ENCODE peak calls at places on chromosome 22, in ten cellular contexts. One of them, this sample, is unnamed.

GRCh38 chr22:41237707-41238569 is 2.8 kb downstream of the CHADL start:
- DNase-seq in T47D: no peak
- DNase-seq in progenitor cell of endocrine pancreas: peak
- DNase-seq in esophagus squamous epithelium: no peak
- DNase-seq in GOT3: no peak
- DNase-seq in SK-N-DZ: peak
- DNase-seq in activated CD8-positive, alpha-beta memory T cell treated with anti-CD3 and anti-CD28 coated beads, Interleukin-2, amount 50 U/mL, for 48 hours: peak
- DNase-seq in EL: peak
- DNase-seq in effector CD4-positive, alpha-beta T cell: peak
- DNase-seq in sigmoid colon: peak
- DNase-seq in this sample: no peak

GRCh38 chr22:35959121-35959800 is 69.4 kb downstream of the RBFOX2 start:
- DNase-seq in T47D: no peak
- DNase-seq in GOT3: no peak
- DNase-seq in esophagus squamous epithelium: no peak
- DNase-seq in activated CD8-positive, alpha-beta memory T cell treated with anti-CD3 and anti-CD28 coated beads, Interleukin-2, amount 50 U/mL, for 48 hours: no peak
- DNase-seq in EL: no peak
- DNase-seq in effector CD4-positive, alpha-beta T cell: no peak
- DNase-seq in progenitor cell of endocrine pancreas: no peak
- DNase-seq in sigmoid colon: no peak
- DNase-seq in SK-N-DZ: no peak
- DNase-seq in this sample: no peak

GRCh38 chr22:26842103-26842502 is 184.7 kb downstream of the MIAT start:
- DNase-seq in GOT3: no peak
- DNase-seq in sigmoid colon: no peak
- DNase-seq in progenitor cell of endocrine pancreas: no peak
- DNase-seq in activated CD8-positive, alpha-beta memory T cell treated with anti-CD3 and anti-CD28 coated beads, Interleukin-2, amount 50 U/mL, for 48 hours: no peak
- DNase-seq in T47D: no peak
- DNase-seq in EL: no peak
- DNase-seq in esophagus squamous epithelium: no peak
- DNase-seq in effector CD4-positive, alpha-beta T cell: no peak
- DNase-seq in SK-N-DZ: no peak
- DNase-seq in this sample: no peak

GRCh38 chr22:37744589-37744988 is 47.7 kb downstream of the TRIOBP start:
- DNase-seq in EL: no peak
- DNase-seq in progenitor cell of endocrine pancreas: no peak
- DNase-seq in esophagus squamous epithelium: no peak
- DNase-seq in T47D: no peak
- DNase-seq in activated CD8-positive, alpha-beta memory T cell treated with anti-CD3 and anti-CD28 coated beads, Interleukin-2, amount 50 U/mL, for 48 hours: no peak
- DNase-seq in GOT3: no peak
- DNase-seq in SK-N-DZ: no peak
- DNase-seq in effector CD4-positive, alpha-beta T cell: no peak
- DNase-seq in sigmoid colon: no peak
- DNase-seq in this sample: no peak

GRCh38 chr22:33070600-33070999 is 12.4 kb upstream of the SYN3 start:
- DNase-seq in T47D: no peak
- DNase-seq in effector CD4-positive, alpha-beta T cell: no peak
- DNase-seq in activated CD8-positive, alpha-beta memory T cell treated with anti-CD3 and anti-CD28 coated beads, Interleukin-2, amount 50 U/mL, for 48 hours: no peak
- DNase-seq in sigmoid colon: no peak
- DNase-seq in esophagus squamous epithelium: no peak
- DNase-seq in GOT3: no peak
- DNase-seq in progenitor cell of endocrine pancreas: no peak
- DNase-seq in EL: no peak
- DNase-seq in SK-N-DZ: no peak
- DNase-seq in this sample: no peak

GRCh38 chr22:47437110-47437509 is 674.7 kb downstream of the TBC1D22A start:
- DNase-seq in GOT3: no peak
- DNase-seq in effector CD4-positive, alpha-beta T cell: no peak
- DNase-seq in progenitor cell of endocrine pancreas: no peak
- DNase-seq in T47D: no peak
- DNase-seq in esophagus squamous epithelium: no peak
- DNase-seq in EL: no peak
- DNase-seq in activated CD8-positive, alpha-beta memory T cell treated with anti-CD3 and anti-CD28 coated beads, Interleukin-2, amount 50 U/mL, for 48 hours: no peak
- DNase-seq in SK-N-DZ: no peak
- DNase-seq in sigmoid colon: no peak
- DNase-seq in this sample: no peak

GRCh38 chr22:49838771-49839717 is 11.4 kb upstream of the BRD1 start:
- DNase-seq in esophagus squamous epithelium: no peak
- DNase-seq in activated CD8-positive, alpha-beta memory T cell treated with anti-CD3 and anti-CD28 coated beads, Interleukin-2, amount 50 U/mL, for 48 hours: peak
- DNase-seq in effector CD4-positive, alpha-beta T cell: peak
- DNase-seq in EL: no peak
- DNase-seq in GOT3: no peak
- DNase-seq in progenitor cell of endocrine pancreas: no peak
- DNase-seq in sigmoid colon: no peak
- DNase-seq in T47D: no peak
- DNase-seq in SK-N-DZ: peak
- DNase-seq in this sample: no peak

GRCh38 chr22:29762263-29762662 is 4.5 kb downstream of the ZMAT5 start:
- DNase-seq in progenitor cell of endocrine pancreas: no peak
- DNase-seq in esophagus squamous epithelium: no peak
- DNase-seq in sigmoid colon: no peak
- DNase-seq in EL: no peak
- DNase-seq in GOT3: no peak
- DNase-seq in activated CD8-positive, alpha-beta memory T cell treated with anti-CD3 and anti-CD28 coated beads, Interleukin-2, amount 50 U/mL, for 48 hours: no peak
- DNase-seq in SK-N-DZ: no peak
- DNase-seq in effector CD4-positive, alpha-beta T cell: no peak
- DNase-seq in T47D: no peak
- DNase-seq in this sample: no peak

GRCh38 chr22:31081963-31082605 is 966 bp downstream of the SMTN start:
- DNase-seq in GOT3: no peak
- DNase-seq in effector CD4-positive, alpha-beta T cell: no peak
- DNase-seq in sigmoid colon: no peak
- DNase-seq in T47D: no peak
- DNase-seq in esophagus squamous epithelium: no peak
- DNase-seq in activated CD8-positive, alpha-beta memory T cell treated with anti-CD3 and anti-CD28 coated beads, Interleukin-2, amount 50 U/mL, for 48 hours: no peak
- DNase-seq in EL: peak
- DNase-seq in progenitor cell of endocrine pancreas: no peak
- DNase-seq in SK-N-DZ: no peak
- DNase-seq in this sample: no peak

GRCh38 chr22:30396871-30397655 is at the start of gene SEC14L2:
- DNase-seq in effector CD4-positive, alpha-beta T cell: peak
- DNase-seq in EL: peak
- DNase-seq in T47D: peak
- DNase-seq in sigmoid colon: peak
- DNase-seq in esophagus squamous epithelium: no peak
- DNase-seq in activated CD8-positive, alpha-beta memory T cell treated with anti-CD3 and anti-CD28 coated beads, Interleukin-2, amount 50 U/mL, for 48 hours: peak
- DNase-seq in GOT3: no peak
- DNase-seq in SK-N-DZ: peak
- DNase-seq in progenitor cell of endocrine pancreas: peak
- DNase-seq in this sample: no peak

GRCh38 chr22:19844423-19845368 is 10.0 kb downstream of the GNB1L start:
- DNase-seq in SK-N-DZ: no peak
- DNase-seq in EL: peak
- DNase-seq in T47D: peak
- DNase-seq in progenitor cell of endocrine pancreas: no peak
- DNase-seq in activated CD8-positive, alpha-beta memory T cell treated with anti-CD3 and anti-CD28 coated beads, Interleukin-2, amount 50 U/mL, for 48 hours: peak
- DNase-seq in effector CD4-positive, alpha-beta T cell: no peak
- DNase-seq in GOT3: no peak
- DNase-seq in esophagus squamous epithelium: no peak
- DNase-seq in sigmoid colon: peak
- DNase-seq in this sample: no peak

GRCh38 chr22:42770448-42770726 is 49.7 kb upstream of the A4GALT start:
- DNase-seq in activated CD8-positive, alpha-beta memory T cell treated with anti-CD3 and anti-CD28 coated beads, Interleukin-2, amount 50 U/mL, for 48 hours: no peak
- DNase-seq in progenitor cell of endocrine pancreas: no peak
- DNase-seq in EL: no peak
- DNase-seq in effector CD4-positive, alpha-beta T cell: no peak
- DNase-seq in GOT3: no peak
- DNase-seq in sigmoid colon: no peak
- DNase-seq in T47D: no peak
- DNase-seq in esophagus squamous epithelium: no peak
- DNase-seq in SK-N-DZ: no peak
- DNase-seq in this sample: no peak

GRCh38 chr22:44755956-44756361 is 3.6 kb downstream of the ARHGAP8 start:
- DNase-seq in EL: no peak
- DNase-seq in T47D: peak
- DNase-seq in esophagus squamous epithelium: no peak
- DNase-seq in sigmoid colon: no peak
- DNase-seq in activated CD8-positive, alpha-beta memory T cell treated with anti-CD3 and anti-CD28 coated beads, Interleukin-2, amount 50 U/mL, for 48 hours: no peak
- DNase-seq in effector CD4-positive, alpha-beta T cell: no peak
- DNase-seq in GOT3: no peak
- DNase-seq in progenitor cell of endocrine pancreas: peak
- DNase-seq in SK-N-DZ: no peak
- DNase-seq in this sample: no peak

GRCh38 chr22:43476341-43476740 is 64.5 kb downstream of the MPPED1 start:
- DNase-seq in GOT3: no peak
- DNase-seq in sigmoid colon: no peak
- DNase-seq in progenitor cell of endocrine pancreas: no peak
- DNase-seq in EL: no peak
- DNase-seq in T47D: no peak
- DNase-seq in effector CD4-positive, alpha-beta T cell: no peak
- DNase-seq in activated CD8-positive, alpha-beta memory T cell treated with anti-CD3 and anti-CD28 coated beads, Interleukin-2, amount 50 U/mL, for 48 hours: no peak
- DNase-seq in SK-N-DZ: no peak
- DNase-seq in esophagus squamous epithelium: no peak
- DNase-seq in this sample: no peak

GRCh38 chr22:23037429-23038333 is 32.6 kb upstream of the GNAZ start:
- DNase-seq in activated CD8-positive, alpha-beta memory T cell treated with anti-CD3 and anti-CD28 coated beads, Interleukin-2, amount 50 U/mL, for 48 hours: no peak
- DNase-seq in SK-N-DZ: no peak
- DNase-seq in progenitor cell of endocrine pancreas: no peak
- DNase-seq in GOT3: no peak
- DNase-seq in effector CD4-positive, alpha-beta T cell: no peak
- DNase-seq in EL: no peak
- DNase-seq in sigmoid colon: no peak
- DNase-seq in T47D: no peak
- DNase-seq in esophagus squamous epithelium: no peak
- DNase-seq in this sample: no peak

GRCh38 chr22:27798526-27799333 is 2.8 kb downstream of the MN1 start:
- DNase-seq in sigmoid colon: no peak
- DNase-seq in SK-N-DZ: no peak
- DNase-seq in esophagus squamous epithelium: no peak
- DNase-seq in progenitor cell of endocrine pancreas: no peak
- DNase-seq in EL: no peak
- DNase-seq in T47D: no peak
- DNase-seq in activated CD8-positive, alpha-beta memory T cell treated with anti-CD3 and anti-CD28 coated beads, Interleukin-2, amount 50 U/mL, for 48 hours: no peak
- DNase-seq in effector CD4-positive, alpha-beta T cell: no peak
- DNase-seq in GOT3: no peak
- DNase-seq in this sample: no peak

GRCh38 chr22:44735518-44736428 is 16.6 kb upstream of the ARHGAP8 start:
- DNase-seq in T47D: peak
- DNase-seq in activated CD8-positive, alpha-beta memory T cell treated with anti-CD3 and anti-CD28 coated beads, Interleukin-2, amount 50 U/mL, for 48 hours: peak
- DNase-seq in sigmoid colon: peak
- DNase-seq in GOT3: no peak
- DNase-seq in esophagus squamous epithelium: no peak
- DNase-seq in SK-N-DZ: peak
- DNase-seq in EL: peak
- DNase-seq in effector CD4-positive, alpha-beta T cell: peak
- DNase-seq in progenitor cell of endocrine pancreas: peak
- DNase-seq in this sample: no peak

GRCh38 chr22:21028277-21029251 is 3.8 kb downstream of the SLC7A4 start:
- DNase-seq in sigmoid colon: no peak
- DNase-seq in EL: no peak
- DNase-seq in T47D: no peak
- DNase-seq in activated CD8-positive, alpha-beta memory T cell treated with anti-CD3 and anti-CD28 coated beads, Interleukin-2, amount 50 U/mL, for 48 hours: no peak
- DNase-seq in progenitor cell of endocrine pancreas: no peak
- DNase-seq in SK-N-DZ: peak
- DNase-seq in esophagus squamous epithelium: no peak
- DNase-seq in effector CD4-positive, alpha-beta T cell: no peak
- DNase-seq in GOT3: no peak
- DNase-seq in this sample: no peak

GRCh38 chr22:30865656-30866055 is 102.9 kb downstream of the MORC2 start:
- DNase-seq in esophagus squamous epithelium: no peak
- DNase-seq in SK-N-DZ: no peak
- DNase-seq in T47D: no peak
- DNase-seq in sigmoid colon: peak
- DNase-seq in GOT3: no peak
- DNase-seq in activated CD8-positive, alpha-beta memory T cell treated with anti-CD3 and anti-CD28 coated beads, Interleukin-2, amount 50 U/mL, for 48 hours: no peak
- DNase-seq in progenitor cell of endocrine pancreas: no peak
- DNase-seq in EL: no peak
- DNase-seq in effector CD4-positive, alpha-beta T cell: no peak
- DNase-seq in this sample: no peak

GRCh38 chr22:19085233-19086043 is 36.8 kb downstream of the DGCR2 start:
- DNase-seq in effector CD4-positive, alpha-beta T cell: no peak
- DNase-seq in progenitor cell of endocrine pancreas: no peak
- DNase-seq in SK-N-DZ: peak
- DNase-seq in sigmoid colon: peak
- DNase-seq in EL: peak
- DNase-seq in esophagus squamous epithelium: no peak
- DNase-seq in activated CD8-positive, alpha-beta memory T cell treated with anti-CD3 and anti-CD28 coated beads, Interleukin-2, amount 50 U/mL, for 48 hours: peak
- DNase-seq in GOT3: no peak
- DNase-seq in T47D: peak
- DNase-seq in this sample: peak

GRCh38 chr22:20807315-20807752 is 33.4 kb downstream of the SERPIND1 start:
- DNase-seq in GOT3: no peak
- DNase-seq in esophagus squamous epithelium: no peak
- DNase-seq in SK-N-DZ: no peak
- DNase-seq in progenitor cell of endocrine pancreas: no peak
- DNase-seq in sigmoid colon: no peak
- DNase-seq in EL: peak
- DNase-seq in activated CD8-positive, alpha-beta memory T cell treated with anti-CD3 and anti-CD28 coated beads, Interleukin-2, amount 50 U/mL, for 48 hours: no peak
- DNase-seq in effector CD4-positive, alpha-beta T cell: no peak
- DNase-seq in T47D: no peak
- DNase-seq in this sample: peak

GRCh38 chr22:24564376-24565058 is 8.7 kb downstream of the SNRPD3 start:
- DNase-seq in sigmoid colon: no peak
- DNase-seq in EL: no peak
- DNase-seq in SK-N-DZ: no peak
- DNase-seq in effector CD4-positive, alpha-beta T cell: no peak
- DNase-seq in progenitor cell of endocrine pancreas: no peak
- DNase-seq in GOT3: no peak
- DNase-seq in esophagus squamous epithelium: no peak
- DNase-seq in T47D: no peak
- DNase-seq in activated CD8-positive, alpha-beta memory T cell treated with anti-CD3 and anti-CD28 coated beads, Interleukin-2, amount 50 U/mL, for 48 hours: no peak
- DNase-seq in this sample: no peak

GRCh38 chr22:20079745-20080444 is at the start of gene DGCR8:
- DNase-seq in EL: peak
- DNase-seq in activated CD8-positive, alpha-beta memory T cell treated with anti-CD3 and anti-CD28 coated beads, Interleukin-2, amount 50 U/mL, for 48 hours: peak
- DNase-seq in T47D: peak
- DNase-seq in effector CD4-positive, alpha-beta T cell: peak
- DNase-seq in sigmoid colon: peak
- DNase-seq in progenitor cell of endocrine pancreas: peak
- DNase-seq in SK-N-DZ: peak
- DNase-seq in esophagus squamous epithelium: no peak
- DNase-seq in GOT3: peak
- DNase-seq in this sample: peak

GRCh38 chr22:37283393-37283937 is 1.2 kb downstream of the CYTH4 start:
- DNase-seq in SK-N-DZ: no peak
- DNase-seq in GOT3: no peak
- DNase-seq in esophagus squamous epithelium: no peak
- DNase-seq in effector CD4-positive, alpha-beta T cell: peak
- DNase-seq in T47D: no peak
- DNase-seq in EL: no peak
- DNase-seq in progenitor cell of endocrine pancreas: no peak
- DNase-seq in activated CD8-positive, alpha-beta memory T cell treated with anti-CD3 and anti-CD28 coated beads, Interleukin-2, amount 50 U/mL, for 48 hours: no peak
- DNase-seq in sigmoid colon: no peak
- DNase-seq in this sample: no peak